ENCODE peak calls at places on chromosomes 16 and 17, in seven cellular contexts. One of them, this sample, is unnamed.

GRCh38 chr16:69932691-69933392 is 18.3 kb upstream of the CLEC18A start:
- DNase-seq in NCI-H2081: no peak
- DNase-seq in lung microvascular endothelial cell: no peak
- DNase-seq in B cell: no peak
- DNase-seq in left lung: no peak
- DNase-seq in HL-60: no peak
- DNase-seq in astrocyte of the spinal cord: no peak
- DNase-seq in this sample: no peak

GRCh38 chr16:48330847-48331204 is 54.4 kb downstream of the SIAH1 start:
- DNase-seq in NCI-H2081: no peak
- DNase-seq in lung microvascular endothelial cell: no peak
- DNase-seq in B cell: no peak
- DNase-seq in left lung: no peak
- DNase-seq in HL-60: peak
- DNase-seq in astrocyte of the spinal cord: no peak
- DNase-seq in this sample: no peak

GRCh38 chr17:50892101-50892776 is 26.1 kb upstream of the TOB1 start:
- DNase-seq in NCI-H2081: no peak
- DNase-seq in lung microvascular endothelial cell: no peak
- DNase-seq in B cell: no peak
- DNase-seq in left lung: no peak
- DNase-seq in HL-60: no peak
- DNase-seq in astrocyte of the spinal cord: no peak
- DNase-seq in this sample: no peak

GRCh38 chr17:14745122-14745521 is 444.2 kb downstream of the HS3ST3B1 start:
- DNase-seq in NCI-H2081: no peak
- DNase-seq in lung microvascular endothelial cell: no peak
- DNase-seq in B cell: no peak
- DNase-seq in left lung: no peak
- DNase-seq in HL-60: no peak
- DNase-seq in astrocyte of the spinal cord: no peak
- DNase-seq in this sample: peak

GRCh38 chr16:89187337-89188063 is 12.8 kb downstream of the SLC22A31 start:
- DNase-seq in NCI-H2081: no peak
- DNase-seq in lung microvascular endothelial cell: no peak
- DNase-seq in B cell: no peak
- DNase-seq in left lung: peak
- DNase-seq in HL-60: no peak
- DNase-seq in astrocyte of the spinal cord: peak
- DNase-seq in this sample: no peak

GRCh38 chr16:22358000-22358399 is 16.4 kb downstream of the CDR2 start:
- DNase-seq in NCI-H2081: no peak
- DNase-seq in lung microvascular endothelial cell: peak
- DNase-seq in B cell: no peak
- DNase-seq in left lung: no peak
- DNase-seq in HL-60: no peak
- DNase-seq in astrocyte of the spinal cord: no peak
- DNase-seq in this sample: no peak

GRCh38 chr17:50396261-50397110 is 837 bp downstream of the LRRC59 start:
- DNase-seq in NCI-H2081: no peak
- DNase-seq in lung microvascular endothelial cell: peak
- DNase-seq in B cell: no peak
- DNase-seq in left lung: peak
- DNase-seq in HL-60: no peak
- DNase-seq in astrocyte of the spinal cord: peak
- DNase-seq in this sample: peak

GRCh38 chr16:51577621-51578303 is 426.7 kb upstream of the SALL1 start:
- DNase-seq in NCI-H2081: no peak
- DNase-seq in lung microvascular endothelial cell: peak
- DNase-seq in B cell: no peak
- DNase-seq in left lung: no peak
- DNase-seq in HL-60: no peak
- DNase-seq in astrocyte of the spinal cord: peak
- DNase-seq in this sample: no peak

GRCh38 chr16:6016530-6017184 is 919.1 kb upstream of the EEF2KMT start:
- DNase-seq in NCI-H2081: no peak
- DNase-seq in lung microvascular endothelial cell: peak
- DNase-seq in B cell: no peak
- DNase-seq in left lung: no peak
- DNase-seq in HL-60: peak
- DNase-seq in astrocyte of the spinal cord: peak
- DNase-seq in this sample: no peak

GRCh38 chr17:64765191-64765889 is 103.2 kb upstream of the SMURF2 start:
- DNase-seq in NCI-H2081: no peak
- DNase-seq in lung microvascular endothelial cell: peak
- DNase-seq in B cell: no peak
- DNase-seq in left lung: no peak
- DNase-seq in HL-60: no peak
- DNase-seq in astrocyte of the spinal cord: no peak
- DNase-seq in this sample: no peak

GRCh38 chr16:14050297-14051027 is 20.7 kb upstream of the MRTFB start:
- DNase-seq in NCI-H2081: no peak
- DNase-seq in lung microvascular endothelial cell: peak
- DNase-seq in B cell: no peak
- DNase-seq in left lung: no peak
- DNase-seq in HL-60: no peak
- DNase-seq in astrocyte of the spinal cord: no peak
- DNase-seq in this sample: no peak

GRCh38 chr17:75315541-75316243 is 26.5 kb upstream of the SLC25A19 start:
- DNase-seq in NCI-H2081: no peak
- DNase-seq in lung microvascular endothelial cell: no peak
- DNase-seq in B cell: no peak
- DNase-seq in left lung: no peak
- DNase-seq in HL-60: no peak
- DNase-seq in astrocyte of the spinal cord: no peak
- DNase-seq in this sample: peak

GRCh38 chr16:61946019-61946418 is 90.2 kb downstream of the CDH8 start:
- DNase-seq in NCI-H2081: no peak
- DNase-seq in lung microvascular endothelial cell: no peak
- DNase-seq in B cell: no peak
- DNase-seq in left lung: no peak
- DNase-seq in HL-60: no peak
- DNase-seq in astrocyte of the spinal cord: no peak
- DNase-seq in this sample: no peak

GRCh38 chr16:56192971-56193936 is 2.0 kb downstream of the GNAO1 start:
- DNase-seq in NCI-H2081: no peak
- DNase-seq in lung microvascular endothelial cell: no peak
- DNase-seq in B cell: no peak
- DNase-seq in left lung: no peak
- DNase-seq in HL-60: no peak
- DNase-seq in astrocyte of the spinal cord: no peak
- DNase-seq in this sample: no peak

GRCh38 chr16:8120001-8120400 is 470.3 kb downstream of the TMEM114 start:
- DNase-seq in NCI-H2081: no peak
- DNase-seq in lung microvascular endothelial cell: no peak
- DNase-seq in B cell: no peak
- DNase-seq in left lung: no peak
- DNase-seq in HL-60: no peak
- DNase-seq in astrocyte of the spinal cord: no peak
- DNase-seq in this sample: no peak

GRCh38 chr17:49193513-49194296 is 16.7 kb downstream of the GNGT2 start:
- DNase-seq in NCI-H2081: peak
- DNase-seq in lung microvascular endothelial cell: peak
- DNase-seq in B cell: peak
- DNase-seq in left lung: no peak
- DNase-seq in HL-60: peak
- DNase-seq in astrocyte of the spinal cord: peak
- DNase-seq in this sample: peak

GRCh38 chr17:50132104-50132794 is 2.3 kb upstream of the SAMD14 start:
- DNase-seq in NCI-H2081: no peak
- DNase-seq in lung microvascular endothelial cell: no peak
- DNase-seq in B cell: no peak
- DNase-seq in left lung: no peak
- DNase-seq in HL-60: no peak
- DNase-seq in astrocyte of the spinal cord: no peak
- DNase-seq in this sample: no peak

GRCh38 chr16:8585942-8586341 is 4.4 kb downstream of the TMEM114 start:
- DNase-seq in NCI-H2081: no peak
- DNase-seq in lung microvascular endothelial cell: no peak
- DNase-seq in B cell: no peak
- DNase-seq in left lung: no peak
- DNase-seq in HL-60: no peak
- DNase-seq in astrocyte of the spinal cord: no peak
- DNase-seq in this sample: no peak

GRCh38 chr17:82215095-82215971 is 2.7 kb upstream of the CCDC57 start:
- DNase-seq in NCI-H2081: no peak
- DNase-seq in lung microvascular endothelial cell: no peak
- DNase-seq in B cell: peak
- DNase-seq in left lung: no peak
- DNase-seq in HL-60: peak
- DNase-seq in astrocyte of the spinal cord: no peak
- DNase-seq in this sample: peak

GRCh38 chr16:27924411-27925118 is 138.9 kb downstream of the GSG1L start:
- DNase-seq in NCI-H2081: no peak
- DNase-seq in lung microvascular endothelial cell: no peak
- DNase-seq in B cell: no peak
- DNase-seq in left lung: no peak
- DNase-seq in HL-60: no peak
- DNase-seq in astrocyte of the spinal cord: no peak
- DNase-seq in this sample: no peak

GRCh38 chr16:86229283-86229682 is 281.0 kb upstream of the FOXF1 start:
- DNase-seq in NCI-H2081: no peak
- DNase-seq in lung microvascular endothelial cell: no peak
- DNase-seq in B cell: no peak
- DNase-seq in left lung: no peak
- DNase-seq in HL-60: no peak
- DNase-seq in astrocyte of the spinal cord: no peak
- DNase-seq in this sample: no peak

GRCh38 chr17:19631905-19632304 is 16.6 kb upstream of the ALDH3A2 start:
- DNase-seq in NCI-H2081: no peak
- DNase-seq in lung microvascular endothelial cell: no peak
- DNase-seq in B cell: no peak
- DNase-seq in left lung: no peak
- DNase-seq in HL-60: no peak
- DNase-seq in astrocyte of the spinal cord: no peak
- DNase-seq in this sample: no peak

GRCh38 chr16:680967-681745 is 946 bp downstream of the STUB1 start:
- DNase-seq in NCI-H2081: no peak
- DNase-seq in lung microvascular endothelial cell: peak
- DNase-seq in B cell: no peak
- DNase-seq in left lung: no peak
- DNase-seq in HL-60: no peak
- DNase-seq in astrocyte of the spinal cord: peak
- DNase-seq in this sample: peak

GRCh38 chr17:41917957-41918391 is 777 bp downstream of the ACLY start:
- DNase-seq in NCI-H2081: peak
- DNase-seq in lung microvascular endothelial cell: peak
- DNase-seq in B cell: no peak
- DNase-seq in left lung: peak
- DNase-seq in HL-60: no peak
- DNase-seq in astrocyte of the spinal cord: peak
- DNase-seq in this sample: peak

GRCh38 chr17:40371261-40371929 is 6.9 kb upstream of the GJD3 start:
- DNase-seq in NCI-H2081: no peak
- DNase-seq in lung microvascular endothelial cell: no peak
- DNase-seq in B cell: peak
- DNase-seq in left lung: no peak
- DNase-seq in HL-60: no peak
- DNase-seq in astrocyte of the spinal cord: no peak
- DNase-seq in this sample: no peak

GRCh38 chr16:73092236-73092781 is 44.4 kb upstream of the ZFHX3 start:
- DNase-seq in NCI-H2081: no peak
- DNase-seq in lung microvascular endothelial cell: peak
- DNase-seq in B cell: no peak
- DNase-seq in left lung: no peak
- DNase-seq in HL-60: no peak
- DNase-seq in astrocyte of the spinal cord: no peak
- DNase-seq in this sample: no peak

GRCh38 chr16:65657051-65657450 is 535.2 kb upstream of the CDH11 start:
- DNase-seq in NCI-H2081: no peak
- DNase-seq in lung microvascular endothelial cell: no peak
- DNase-seq in B cell: no peak
- DNase-seq in left lung: no peak
- DNase-seq in HL-60: no peak
- DNase-seq in astrocyte of the spinal cord: no peak
- DNase-seq in this sample: no peak

GRCh38 chr17:57197672-57198071 is 58.7 kb upstream of the MSI2 start:
- DNase-seq in NCI-H2081: no peak
- DNase-seq in lung microvascular endothelial cell: no peak
- DNase-seq in B cell: no peak
- DNase-seq in left lung: no peak
- DNase-seq in HL-60: no peak
- DNase-seq in astrocyte of the spinal cord: no peak
- DNase-seq in this sample: no peak

GRCh38 chr16:5944971-5945370 is 847.4 kb upstream of the EEF2KMT start:
- DNase-seq in NCI-H2081: no peak
- DNase-seq in lung microvascular endothelial cell: no peak
- DNase-seq in B cell: no peak
- DNase-seq in left lung: no peak
- DNase-seq in HL-60: no peak
- DNase-seq in astrocyte of the spinal cord: peak
- DNase-seq in this sample: no peak

GRCh38 chr16:10126686-10127085 is 55.5 kb downstream of the GRIN2A start:
- DNase-seq in NCI-H2081: no peak
- DNase-seq in lung microvascular endothelial cell: no peak
- DNase-seq in B cell: no peak
- DNase-seq in left lung: no peak
- DNase-seq in HL-60: no peak
- DNase-seq in astrocyte of the spinal cord: peak
- DNase-seq in this sample: peak

GRCh38 chr17:71824671-71825070 is 296.1 kb upstream of the SOX9 start:
- DNase-seq in NCI-H2081: no peak
- DNase-seq in lung microvascular endothelial cell: no peak
- DNase-seq in B cell: no peak
- DNase-seq in left lung: no peak
- DNase-seq in HL-60: no peak
- DNase-seq in astrocyte of the spinal cord: no peak
- DNase-seq in this sample: no peak

GRCh38 chr16:84913315-84913714 is 93.5 kb downstream of the CRISPLD2 start:
- DNase-seq in NCI-H2081: no peak
- DNase-seq in lung microvascular endothelial cell: no peak
- DNase-seq in B cell: no peak
- DNase-seq in left lung: no peak
- DNase-seq in HL-60: no peak
- DNase-seq in astrocyte of the spinal cord: no peak
- DNase-seq in this sample: no peak

This sample was measured in fibroblast of gingiva.